ENCODE peak calls at places on chromosomes 12 and 14, in eight cellular contexts. H is cardiac muscle cell; M is lower leg skin; S is aorta; G is activated T-cell treated with anti-CD3 and anti-CD28 coated beads, Interleukin-2, amount 50 U/mL, for 4 hours; L is dermis microvascular lymphatic vessel endothelial cell; Q is natural killer cell; O is GM10248. Y is an unnamed sample.

GRCh38 chr14:74324945-74325361 is 22.2 kb upstream of the ABCD4 start:
- DNase-seq in O (peak; percentile 52), S (no peak), H (peak; percentile 59), G (no peak), M (no peak), Q (no peak), L (peak; percentile 29), Y (no peak)

GRCh38 chr12:110796952-110797351 is 49.8 kb upstream of the CCDC63 start:
- DNase-seq in S (no peak), G (no peak), O (no peak), M (no peak), L (no peak), H (no peak), Q (no peak), Y (no peak)

GRCh38 chr14:78446807-78447206 is 276.6 kb downstream of the NRXN3 start:
- DNase-seq in G (no peak), S (no peak), Q (no peak), O (no peak), H (peak; percentile 4), M (no peak), L (no peak), Y (no peak)

GRCh38 chr12:69662764-69663163 is 36.3 kb downstream of the BEST3 start:
- DNase-seq in M (no peak), Q (no peak), H (no peak), G (no peak), S (no peak), L (no peak), O (no peak), Y (no peak)

GRCh38 chr14:20690848-20691640 is 2.5 kb downstream of the ANG start:
- DNase-seq in H (peak; percentile 84), M (no peak), O (peak; percentile 69), G (peak; percentile 16), S (no peak), L (peak; percentile 79), Q (no peak), Y (no peak)

GRCh38 chr14:94494085-94494484 is 15.2 kb downstream of the SERPINA12 start:
- DNase-seq in Q (no peak), O (peak; percentile 68), G (no peak), H (no peak), M (no peak), L (no peak), S (no peak), Y (no peak)

GRCh38 chr12:123907726-123908476 is 64.7 kb downstream of the CCDC92 start:
- DNase-seq in H (peak; percentile 58), S (peak; percentile 73), Q (no peak), M (no peak), G (no peak), O (no peak), L (no peak), Y (no peak)

GRCh38 chr14:102993523-102993922 is 63.8 kb downstream of the CDC42BPB start:
- DNase-seq in O (no peak), M (no peak), S (no peak), G (no peak), H (peak; percentile 36), Q (no peak), L (peak; percentile 67), Y (no peak)

GRCh38 chr12:12404297-12404696 is 47.4 kb downstream of the BORCS5 start:
- DNase-seq in H (no peak), S (no peak), G (no peak), M (no peak), L (no peak), O (no peak), Q (no peak), Y (no peak)

GRCh38 chr14:94486883-94487282 is 10.9 kb upstream of the SERPINA9 start:
- DNase-seq in O (no peak), S (no peak), Q (no peak), H (no peak), G (no peak), M (no peak), L (no peak), Y (no peak)

GRCh38 chr12:45634273-45634917 is 95.1 kb upstream of the ARID2 start:
- DNase-seq in G (no peak), Q (no peak), L (no peak), H (no peak), M (no peak), S (no peak), O (peak; percentile 43), Y (no peak)

GRCh38 chr12:15752780-15753179 is 36.4 kb downstream of the EPS8 start:
- DNase-seq in L (no peak), Q (no peak), O (no peak), G (no peak), M (no peak), S (no peak), H (peak; percentile 26), Y (no peak)

GRCh38 chr12:92297932-92298681 is 152.5 kb upstream of the BTG1 start:
- DNase-seq in S (no peak), H (peak; percentile 52), L (no peak), O (peak; percentile 27), M (no peak), G (no peak), Q (no peak), Y (no peak)

GRCh38 chr14:100396266-100396795 is 73.2 kb downstream of the SLC25A47 start:
- DNase-seq in L (no peak), Q (no peak), H (no peak), M (no peak), G (no peak), O (no peak), S (no peak), Y (no peak)

GRCh38 chr12:45208604-45209487 is 7.0 kb upstream of the ANO6 start:
- DNase-seq in M (no peak), G (no peak), S (no peak), O (no peak), Q (no peak), H (peak; percentile 61), L (peak; percentile 17), Y (no peak)

GRCh38 chr14:23360496-23360895 is 4.5 kb downstream of the EFS start:
- DNase-seq in Q (no peak), M (peak; percentile 82), O (no peak), S (no peak), L (no peak), G (no peak), H (no peak), Y (no peak)

GRCh38 chr12:7099290-7099996 is 7.2 kb upstream of the C1R start:
- DNase-seq in L (no peak), M (no peak), Q (no peak), G (no peak), O (no peak), S (no peak), H (no peak), Y (peak; percentile 46)

GRCh38 chr14:58663494-58664111 is 25.8 kb downstream of the DACT1 start:
- DNase-seq in L (no peak), M (no peak), O (no peak), G (no peak), S (no peak), H (peak; percentile 77), Q (no peak), Y (no peak)

GRCh38 chr12:115224031-115224430 is 540.1 kb upstream of the TBX3 start:
- DNase-seq in L (no peak), M (no peak), O (no peak), S (no peak), G (no peak), H (peak; percentile 47), Q (no peak), Y (no peak)

GRCh38 chr14:99150236-99150635 is 121.8 kb downstream of the BCL11B start:
- DNase-seq in H (no peak), L (no peak), Q (no peak), G (no peak), M (peak; percentile 71), O (no peak), S (no peak), Y (no peak)

GRCh38 chr14:35340616-35341453 is 48.7 kb downstream of the PSMA6 start:
- DNase-seq in Q (no peak), H (no peak), M (no peak), S (peak; percentile 69), O (no peak), L (peak; percentile 29), G (no peak), Y (no peak)

Y was measured in sciatic nerve.